ENCODE peak calls at places on chromosomes 16 and 17, in nine cellular contexts. O is ovary; X is ascending aorta; Y is ELR; W is epithelial cell of prostate; C is stimulated activated CD4-positive, alpha-beta T cell treated with anti-CD3 and anti-CD28 coated beads, Interleukin-1b, Interleukin-23, amount 100 ng/mL, for 24 hours; H is AG10803; J is mucosa of descending colon; P is HCEC 1CT. R is an unnamed sample.

GRCh38 chr17:32759476-32759875 is 117.4 kb downstream of the MYO1D start:
- DNase-seq in O (no peak), X (no peak), Y (no peak), W (no peak), C (no peak), H (no peak), J (no peak), P (no peak), R (no peak)

GRCh38 chr17:61463068-61463980 is 11.1 kb downstream of the TBX4 start:
- DNase-seq in O (no peak), X (no peak), Y (no peak), W (no peak), C (no peak), H (no peak), J (no peak), P (no peak), R (no peak)

GRCh38 chr16:50002190-50002589 is 22.8 kb upstream of the CNEP1R1 start:
- DNase-seq in O (no peak), X (no peak), Y (peak), W (peak), C (no peak), H (no peak), J (no peak), P (no peak), R (no peak)

GRCh38 chr17:38851434-38851833 is 2.1 kb downstream of the RPL23 start:
- DNase-seq in O (no peak), X (no peak), Y (peak), W (no peak), C (no peak), H (no peak), J (no peak), P (no peak), R (no peak)

GRCh38 chr16:787978-788398 is at the start of gene RPUSD1:
- DNase-seq in O (no peak), X (no peak), Y (no peak), W (no peak), C (no peak), H (no peak), J (no peak), P (no peak), R (no peak)

GRCh38 chr17:74864866-74865395 is 5.2 kb upstream of the GRIN2C start:
- DNase-seq in O (peak), X (no peak), Y (peak), W (no peak), C (peak), H (peak), J (peak), P (peak), R (peak)

GRCh38 chr16:56662357-56663354 is 4.9 kb downstream of the MT1F start:
- DNase-seq in O (no peak), X (no peak), Y (no peak), W (no peak), C (no peak), H (no peak), J (no peak), P (no peak), R (no peak)

GRCh38 chr17:338442-339192 is 14.0 kb downstream of the RPH3AL start:
- DNase-seq in O (peak), X (no peak), Y (no peak), W (no peak), C (no peak), H (no peak), J (no peak), P (no peak), R (peak)

GRCh38 chr17:64437944-64438525 is 10.9 kb upstream of the MILR1 start:
- DNase-seq in O (no peak), X (no peak), Y (no peak), W (no peak), C (no peak), H (no peak), J (no peak), P (no peak), R (no peak)

GRCh38 chr16:2078096-2078495 is 30.3 kb downstream of the TSC2 start:
- DNase-seq in O (no peak), X (no peak), Y (no peak), W (no peak), C (no peak), H (no peak), J (no peak), P (no peak), R (no peak)